ENCODE peak calls at places on chromosomes 4 and X, in five cellular contexts. X is heart right ventricle, P is uterus, H is cardiac muscle cell, T is fibroblast of lung. O is an unnamed sample.

GRCh38 chr4:174056959-174057358 is 226.5 kb downstream of the FBXO8 start:
- DNase-seq in P (no peak), H (no peak), T (no peak), X (no peak), O (no peak)

GRCh38 chrX:49934148-49934547 is 11.8 kb downstream of the CLCN5 start:
- DNase-seq in P (no peak), H (peak), T (no peak), X (no peak), O (no peak)

GRCh38 chrX:123818243-123818642 is 41.6 kb upstream of the XIAP start:
- DNase-seq in H (no peak), P (no peak), X (no peak), T (peak), O (peak)

GRCh38 chr4:56276547-56276946 is 110.7 kb downstream of the AASDH start:
- DNase-seq in X (no peak), H (no peak), P (no peak), T (peak), O (no peak)

GRCh38 chr4:56410247-56410646 is 23.0 kb upstream of the AASDH start:
- DNase-seq in T (peak), P (peak), H (peak), X (no peak), O (peak)

GRCh38 chr4:108398326-108398725 is 222.1 kb upstream of the RPL34 start:
- DNase-seq in X (no peak), P (no peak), H (no peak), T (peak), O (no peak)

GRCh38 chr4:2320152-2320551 is 58.2 kb upstream of the MXD4 start:
- DNase-seq in T (no peak), X (no peak), P (no peak), H (no peak), O (no peak)

GRCh38 chr4:137768196-137768595 is 235.9 kb upstream of the PCDH18 start:
- DNase-seq in H (peak), P (no peak), T (no peak), X (no peak), O (no peak)

GRCh38 chr4:5821665-5822358 is 71.1 kb downstream of the CRMP1 start:
- DNase-seq in X (no peak), H (no peak), P (no peak), T (no peak), O (no peak)

GRCh38 chr4:175833574-175834350 is 21.7 kb upstream of the GPM6A start:
- DNase-seq in X (no peak), T (peak), P (no peak), H (no peak), O (no peak)

GRCh38 chr4:53916431-53916889 is 147.9 kb downstream of the CHIC2 start:
- DNase-seq in X (no peak), T (peak), H (peak), P (no peak), O (peak)

GRCh38 chr4:122917731-122918130 is 4.7 kb downstream of the NUDT6 start:
- DNase-seq in H (no peak), X (no peak), P (no peak), T (peak), O (no peak)

GRCh38 chrX:139691493-139691842 is 16.5 kb downstream of the MCF2 start:
- DNase-seq in P (no peak), X (peak), T (peak), H (peak), O (peak)

GRCh38 chr4:138639018-138639876 is 376.3 kb upstream of the NOCT start:
- DNase-seq in P (no peak), X (no peak), H (peak), T (peak), O (peak)

GRCh38 chr4:113684534-113685091 is 76.9 kb downstream of the CAMK2D start:
- DNase-seq in P (peak), T (peak), H (peak), X (peak), O (peak)

GRCh38 chr4:41363384-41363981 is 106.8 kb downstream of the UCHL1 start:
- DNase-seq in H (peak), T (peak), X (no peak), P (peak), O (peak)

GRCh38 chr4:11214281-11214680 is 214.4 kb downstream of the HS3ST1 start:
- DNase-seq in P (no peak), T (no peak), X (no peak), H (no peak), O (no peak)
- H3K4me3 ChIP-seq in P (no peak), T (no peak), X (no peak), H (no peak), O (no peak)

GRCh38 chr4:169238445-169238844 is 32.3 kb downstream of the SH3RF1 start:
- DNase-seq in H (peak), X (no peak), P (no peak), T (peak), O (no peak)

GRCh38 chr4:169236901-169237626 is 33.7 kb downstream of the SH3RF1 start:
- DNase-seq in H (no peak), P (no peak), T (no peak), X (no peak), O (no peak)

GRCh38 chr4:169241480-169241879 is 29.3 kb downstream of the SH3RF1 start:
- DNase-seq in P (no peak), H (peak), X (no peak), T (no peak), O (no peak)

GRCh38 chr4:169243808-169244207 is 26.9 kb downstream of the SH3RF1 start:
- DNase-seq in H (peak), T (peak), X (no peak), P (no peak), O (peak)

DNA sequence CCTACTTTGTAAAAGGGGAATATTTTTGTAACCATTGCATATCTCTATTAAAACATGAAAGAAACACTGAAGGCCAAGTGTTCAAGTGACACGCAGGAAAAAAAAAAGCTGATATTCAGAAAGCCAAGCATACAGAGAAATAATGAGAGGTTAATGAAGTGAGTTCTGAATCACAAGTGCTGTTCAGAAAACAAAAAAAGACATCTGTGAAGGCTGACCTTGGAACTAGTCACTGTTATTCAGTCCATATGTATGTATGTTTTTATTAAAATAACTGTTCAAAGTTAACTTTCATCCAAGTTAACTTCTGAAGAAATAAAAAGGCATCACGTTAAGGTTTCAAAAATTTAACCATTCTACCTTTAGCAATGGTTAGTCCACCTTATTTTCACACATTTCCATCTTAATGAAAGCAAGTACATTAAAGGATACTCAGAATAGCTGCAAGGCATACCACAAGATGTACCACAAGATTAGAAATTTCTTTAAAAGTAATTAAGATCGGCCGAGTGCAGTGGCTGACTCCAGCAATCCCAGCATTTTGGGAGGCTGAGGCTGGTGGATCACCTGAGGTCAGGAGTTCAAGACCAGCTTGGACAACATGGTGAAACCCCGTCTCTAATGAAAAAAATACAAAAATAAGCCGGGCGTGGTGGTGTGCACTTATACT is 31.4 kb downstream of the SH3RF1 start:
- DNase-seq in X (no peak), T (peak), P (no peak), H (no peak), O (no peak)
- TF ChIP-seq CTCF in X (no peak), T (no peak), P (no peak), H (no peak), O (no peak)

DNA sequence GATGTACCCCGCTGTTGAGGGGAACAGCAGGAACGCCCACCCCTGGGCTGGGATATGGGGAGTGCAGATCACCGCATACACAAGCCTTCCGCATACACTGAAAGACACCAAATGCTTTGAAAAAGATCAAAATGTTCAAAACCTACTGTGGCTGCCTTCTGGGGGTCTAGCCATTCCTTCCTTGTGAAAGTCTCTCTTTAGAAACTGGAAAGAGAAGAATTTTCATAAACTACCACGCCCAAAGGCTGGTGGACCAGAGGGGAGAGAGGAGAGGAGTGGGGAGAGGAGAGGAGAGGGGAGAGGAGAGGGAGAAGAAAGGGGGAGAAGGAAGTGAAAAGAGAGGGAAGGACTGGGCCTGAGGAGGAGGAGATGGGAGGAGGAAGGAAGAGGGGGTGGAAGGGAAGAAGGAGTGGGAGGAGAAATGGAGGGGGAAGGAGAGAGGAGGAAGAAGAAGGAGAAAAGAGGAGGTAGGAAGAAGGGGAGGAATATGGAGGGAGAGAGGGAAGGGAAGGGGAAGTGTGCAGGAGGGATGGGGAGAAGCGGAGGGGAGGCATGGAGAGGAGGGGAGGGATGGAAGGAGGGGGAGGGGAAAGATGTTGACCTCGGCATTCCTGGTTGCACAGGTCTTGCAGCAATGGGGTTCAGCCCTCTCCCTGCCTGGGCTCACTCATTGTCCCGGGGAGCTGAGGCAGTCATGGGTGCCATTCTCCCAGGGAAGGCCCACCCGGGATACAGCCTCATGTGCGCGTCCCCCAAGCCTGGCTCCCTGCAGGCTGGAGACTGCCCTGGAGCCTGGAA is 5.5 kb upstream of the HMX1 start:
- DNase-seq in X (no peak), T (no peak), P (no peak), H (no peak), O (no peak)
- H3K4me3 ChIP-seq in X (no peak), T (no peak), P (no peak), H (no peak), O (no peak)

DNA sequence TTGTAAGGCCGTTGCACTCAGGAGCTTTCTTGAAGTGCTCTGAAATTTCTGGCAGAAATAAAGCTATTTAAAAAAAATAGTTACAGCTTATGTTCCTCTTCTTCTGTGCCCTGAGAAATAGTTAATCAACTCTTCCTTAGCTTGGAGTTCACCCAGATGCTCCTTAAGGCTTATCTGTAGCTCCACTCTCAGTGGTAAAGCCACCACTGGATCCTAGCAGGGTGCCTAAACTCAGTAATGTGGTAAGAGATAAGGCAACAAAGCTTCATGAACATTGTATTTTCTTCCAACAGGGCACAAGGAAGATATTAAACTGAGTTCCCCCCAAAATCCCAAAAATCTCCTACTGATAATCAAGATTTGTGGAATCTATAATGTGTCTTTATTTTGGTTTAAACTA is 299.5 kb downstream of the MAPK10 start:
- DNase-seq in H (no peak), P (no peak), X (no peak), T (no peak), O (no peak)
- TF ChIP-seq CTCF in H (no peak), P (no peak), X (no peak), T (no peak), O (no peak)

GRCh38 chrX:71935542-71935941 is 24.9 kb downstream of the NHSL2 start:
- DNase-seq in P (peak), T (no peak), X (no peak), H (no peak), O (no peak)
- H3K4me3 ChIP-seq in P (no peak), T (no peak), X (no peak), H (no peak), O (no peak)

GRCh38 chr4:71783972-71784371 is at the start of gene GC:
- DNase-seq in T (no peak), P (no peak), X (no peak), H (no peak), O (no peak)
- TF ChIP-seq CTCF in T (no peak), P (no peak), X (no peak), H (no peak), O (no peak)

GRCh38 chr4:151698213-151698612 is 62.6 kb downstream of the GATB start:
- DNase-seq in P (no peak), H (no peak), T (no peak), X (no peak), O (no peak)

GRCh38 chr4:151709071-151709470 is 51.7 kb downstream of the GATB start:
- DNase-seq in H (no peak), T (no peak), X (no peak), P (no peak), O (no peak)

GRCh38 chr4:151700566-151701316 is 60.1 kb downstream of the GATB start:
- DNase-seq in T (no peak), X (no peak), H (no peak), P (no peak), O (no peak)

GRCh38 chr4:151703401-151703800 is 57.4 kb downstream of the GATB start:
- DNase-seq in T (no peak), H (no peak), X (no peak), P (no peak), O (no peak)
- H3K4me3 ChIP-seq in T (no peak), H (no peak), X (no peak), P (no peak), O (no peak)

O was measured in AG10803.